ENCODE peak calls at places on chromosomes 4 and X, in five cellular contexts. X is fibroblast of pulmonary artery, S is tibial nerve, H is colonic mucosa, Q is brain microvascular endothelial cell. I is an unnamed sample.

GRCh38 chrX:136635235-136635634 is 12.7 kb upstream of the CD40LG start:
- DNase-seq in X (no peak), S (no peak), H (no peak), Q (no peak), I (no peak)

GRCh38 chr4:184416913-184417734 is 57.2 kb downstream of the IRF2 start:
- DNase-seq in X (no peak), S (no peak), H (no peak), Q (no peak), I (peak; percentile 39)

GRCh38 chrX:18010251-18010650 is 149.2 kb upstream of the RAI2 start:
- DNase-seq in X (no peak), S (no peak), H (no peak), Q (no peak), I (no peak)

GRCh38 chr4:51866835-51867234 is 23.9 kb downstream of the DCUN1D4 start:
- DNase-seq in X (no peak), S (no peak), H (no peak), Q (no peak), I (no peak)

GRCh38 chr4:7167706-7168105 is 24.6 kb upstream of the SORCS2 start:
- DNase-seq in X (no peak), S (no peak), H (no peak), Q (no peak), I (no peak)

GRCh38 chr4:159048166-159048886 is 54.6 kb upstream of the RAPGEF2 start:
- DNase-seq in X (peak; percentile 87), S (peak; percentile 46), H (peak; percentile 71), Q (peak; percentile 86), I (peak; percentile 72)

GRCh38 chr4:25070512-25070911 is 39.8 kb upstream of the LGI2 start:
- DNase-seq in X (no peak), S (no peak), H (no peak), Q (no peak), I (no peak)

GRCh38 chrX:100217547-100217946 is 192.5 kb downstream of the PCDH19 start:
- DNase-seq in X (no peak), S (no peak), H (no peak), Q (no peak), I (no peak)

GRCh38 chrX:56782791-56783449 is 53.9 kb downstream of the NBDY start:
- DNase-seq in X (no peak), S (no peak), H (peak; percentile 34), Q (no peak), I (no peak)

GRCh38 chrX:24298191-24298590 is 15.7 kb downstream of the SUPT20HL2 start:
- DNase-seq in X (peak; percentile 2), S (no peak), H (no peak), Q (no peak), I (no peak)

GRCh38 chr4:78057135-78057599 is at the start of gene FRAS1:
- DNase-seq in X (peak; percentile 24), S (no peak), H (peak; percentile 47), Q (peak; percentile 14), I (peak; percentile 50)

GRCh38 chr4:159296061-159296460 is 193.2 kb downstream of the RAPGEF2 start:
- DNase-seq in X (no peak), S (no peak), H (no peak), Q (no peak), I (no peak)

GRCh38 chr4:11418610-11419009 is 10.1 kb downstream of the HS3ST1 start:
- DNase-seq in X (no peak), S (no peak), H (no peak), Q (no peak), I (no peak)

GRCh38 chrX:40247848-40248622 is 150.3 kb upstream of the BCOR start:
- DNase-seq in X (no peak), S (no peak), H (no peak), Q (no peak), I (no peak)

GRCh38 chr4:128653514-128654420 is 155.7 kb upstream of the JADE1 start:
- DNase-seq in X (peak; percentile 87), S (peak; percentile 42), H (peak; percentile 47), Q (peak; percentile 21), I (peak; percentile 24)

GRCh38 chr4:184263910-184264732 is 46.4 kb upstream of the ENPP6 start:
- DNase-seq in X (peak; percentile 95), S (peak; percentile 99), H (peak; percentile 96), Q (peak; percentile 90), I (peak; percentile 97)

GRCh38 chr4:102253860-102254259 is 91.4 kb downstream of the SLC39A8 start:
- DNase-seq in X (no peak), S (no peak), H (no peak), Q (no peak), I (no peak)

GRCh38 chr4:150668824-150669223 is 86.9 kb downstream of the MAB21L2 start:
- DNase-seq in X (no peak), S (no peak), H (no peak), Q (no peak), I (no peak)

GRCh38 chrX:11531226-11531625 is 134.5 kb downstream of the ARHGAP6 start:
- DNase-seq in X (peak; percentile 55), S (no peak), H (no peak), Q (no peak), I (peak; percentile 58)

GRCh38 chr4:74897390-74897789 is 35.5 kb upstream of the PARM1 start:
- DNase-seq in X (no peak), S (no peak), H (no peak), Q (no peak), I (no peak)

GRCh38 chr4:186709509-186709908 is 14.1 kb downstream of the FAT1 start:
- DNase-seq in X (no peak), S (no peak), H (no peak), Q (no peak), I (no peak)

GRCh38 chr4:84804126-84804525 is 162.4 kb downstream of the WDFY3 start:
- DNase-seq in X (peak; percentile 71), S (no peak), H (no peak), Q (peak; percentile 29), I (peak; percentile 81)

GRCh38 chr4:17688011-17688441 is 73.6 kb downstream of the MED28 start:
- DNase-seq in X (no peak), S (no peak), H (no peak), Q (no peak), I (no peak)

GRCh38 chrX:151396042-151396826 is 772 bp upstream of the VMA21 start:
- DNase-seq in X (no peak), S (peak; percentile 4), H (no peak), Q (peak; percentile 17), I (peak; percentile 61)

GRCh38 chrX:56248492-56248891 is 16.3 kb downstream of the KLF8 start:
- DNase-seq in X (peak; percentile 63), S (peak; percentile 24), H (peak; percentile 49), Q (peak; percentile 23), I (peak; percentile 58)

GRCh38 chrX:23317799-23318724 is 16.6 kb upstream of the PTCHD1 start:
- DNase-seq in X (peak; percentile 8), S (no peak), H (peak; percentile 22), Q (peak; percentile 12), I (peak; percentile 13)

DNA sequence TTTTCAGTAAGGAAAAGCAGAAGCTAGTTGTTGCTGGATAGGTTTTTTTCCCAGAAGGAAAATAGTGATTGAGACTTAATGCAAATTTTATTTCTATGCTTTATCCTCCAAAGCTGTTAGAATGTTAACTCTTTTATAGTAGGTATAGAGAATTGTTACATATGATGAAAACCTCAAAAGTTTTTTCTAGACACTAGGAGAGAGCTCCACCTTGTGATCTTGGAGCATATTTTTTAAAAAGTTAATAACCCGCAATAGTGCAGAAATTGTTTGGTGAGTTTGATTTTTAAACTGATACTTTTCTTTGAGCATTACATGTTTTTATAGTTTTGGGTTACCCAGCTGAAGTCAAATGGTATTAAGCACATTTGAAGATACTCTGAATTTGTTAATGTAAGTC is 56.5 kb downstream of the STAG2 start:
- DNase-seq in X (peak; percentile 9), S (no peak), H (no peak), Q (no peak), I (peak; percentile 13)
- TF ChIP-seq CTCF in X (no peak), S (no peak), H (no peak), Q (no peak), I (peak; percentile 1)

GRCh38 chrX:49912086-49912485 is 10.3 kb upstream of the CLCN5 start:
- DNase-seq in X (no peak), S (no peak), H (no peak), Q (no peak), I (no peak)

GRCh38 chrX:49919617-49920016 is 2.8 kb upstream of the CLCN5 start:
- DNase-seq in X (peak; percentile 89), S (peak; percentile 41), H (peak; percentile 42), Q (peak; percentile 58), I (peak; percentile 88)

GRCh38 chrX:49912866-49913265 is 9.5 kb upstream of the CLCN5 start:
- DNase-seq in X (no peak), S (no peak), H (no peak), Q (no peak), I (no peak)

GRCh38 chrX:49910344-49910743 is 12.1 kb upstream of the CLCN5 start:
- DNase-seq in X (no peak), S (no peak), H (no peak), Q (no peak), I (no peak)

DNA sequence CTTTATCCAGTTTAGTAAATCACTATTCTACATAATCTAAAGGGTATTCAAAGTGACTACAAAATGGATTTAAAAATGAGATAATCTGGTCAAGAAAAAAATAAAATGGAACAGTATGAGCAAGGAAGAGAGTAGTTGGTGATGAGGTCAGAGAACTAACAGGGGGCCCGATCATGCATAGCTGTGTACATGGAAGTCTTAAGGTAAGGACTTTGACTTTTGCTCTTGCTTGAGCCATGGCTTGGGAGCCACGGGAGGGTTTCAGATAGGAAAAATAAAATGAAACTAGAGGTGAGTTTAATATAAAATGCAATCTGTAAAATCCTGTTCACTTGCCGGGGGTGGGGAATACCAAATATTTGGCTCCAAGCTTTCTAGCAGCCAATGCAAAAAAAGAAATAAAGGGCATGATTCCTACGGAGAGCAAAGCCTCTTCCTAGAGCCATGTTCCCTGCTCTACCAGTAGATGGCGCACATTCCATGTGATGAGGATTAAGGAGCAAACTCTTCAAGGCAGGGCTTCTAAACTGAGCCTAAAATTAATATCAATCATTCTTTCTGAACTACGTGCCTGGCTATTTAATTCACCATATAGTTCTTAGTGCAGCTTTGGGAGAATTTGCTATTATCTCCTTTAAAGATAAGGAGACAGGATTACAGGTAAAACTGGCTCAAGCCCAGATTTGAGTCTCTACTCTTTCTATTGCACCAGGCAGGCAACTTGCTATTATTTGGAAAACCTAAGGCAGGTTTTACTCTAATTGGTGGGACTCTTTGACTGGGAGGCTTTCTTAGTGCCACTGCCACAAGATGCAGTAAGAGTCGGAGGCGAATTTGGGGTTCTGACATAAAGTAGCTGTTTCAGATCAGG is 6.8 kb upstream of the CLCN5 start:
- DNase-seq in X (peak; percentile 73), S (peak; percentile 49), H (peak; percentile 56), Q (peak; percentile 32), I (peak; percentile 65)
- H3K4me3 ChIP-seq in X (no peak overlapping the region), S (no peak overlapping the region), H (no peak overlapping the region), Q (no peak overlapping the region), I (no peak overlapping the region)

GRCh38 chr4:182306792-182307507 is 63.7 kb downstream of the TENM3 start:
- DNase-seq in X (no peak), S (no peak), H (no peak), Q (no peak), I (peak; percentile 13)
- TF ChIP-seq CTCF in X (peak; percentile 28), S (no peak), H (no peak), Q (peak; percentile 45), I (no peak)

GRCh38 chr4:145177511-145177905 is 2.9 kb downstream of the OTUD4 start:
- DNase-seq in X (peak; percentile 46), S (no peak), H (no peak), Q (no peak), I (peak; percentile 56)

GRCh38 chr4:145179201-145179860 is 1.1 kb downstream of the OTUD4 start:
- DNase-seq in X (peak; percentile 59), S (peak; percentile 46), H (peak; percentile 80), Q (peak; percentile 41), I (peak; percentile 59)

GRCh38 chr4:145176641-145177432 is 3.6 kb downstream of the OTUD4 start:
- DNase-seq in X (no peak), S (no peak), H (no peak), Q (no peak), I (no peak)

GRCh38 chr4:145178740-145179139 is 1.6 kb downstream of the OTUD4 start:
- DNase-seq in X (no peak), S (no peak), H (peak; percentile 55), Q (no peak), I (no peak)

GRCh38 chr4:145177906-145178538 is 2.4 kb downstream of the OTUD4 start:
- DNase-seq in X (peak; percentile 47), S (peak; percentile 13), H (peak; percentile 40), Q (no peak), I (peak; percentile 49)
- H3K4me3 ChIP-seq in X (peak overlapping the region; percentile 85), S (peak overlapping the region; percentile 94), H (peak overlapping the region; percentile 82), Q (peak overlapping the region; percentile 68), I (peak overlapping the region; percentile 58)

I was measured in cardiac fibroblast.